ENCODE peak calls at places on chromosomes 6 and 20, in eight cellular contexts. T is OCI-LY7; C is tibial nerve; E is mesendoderm; A is uterus; R is heart right ventricle; V is CD4-positive, CD25-positive, alpha-beta regulatory T cell; B is breast epithelium. L is an unnamed sample. For H3K4me1 and H3K36me3, the result is how much of the 10 kb centered on the place peaks cover.

GRCh38 chr6:27592107-27592480 is 119.2 kb upstream of the ZNF184 start:
- DNase-seq in C (no peak), B (no peak), A (no peak), V (no peak), R (no peak), T (no peak), E (peak), L (no peak)

GRCh38 chr6:146544783-146545182 is 1.1 kb downstream of the RAB32 start:
- DNase-seq in C (no peak), E (no peak), B (no peak), V (no peak), R (no peak), A (no peak), T (no peak), L (no peak)

GRCh38 chr20:51189814-51190782 is 167.2 kb upstream of the KCNG1 start:
- DNase-seq in B (no peak), A (no peak), E (no peak), V (no peak), C (no peak), T (no peak), R (no peak), L (no peak)

GRCh38 chr6:105573556-105573955 is 170.7 kb upstream of the PREP start:
- DNase-seq in E (no peak), C (no peak), T (no peak), V (no peak), A (no peak), B (no peak), R (no peak), L (no peak)

GRCh38 chr20:33415948-33416347 is 14.6 kb upstream of the CDK5RAP1 start:
- DNase-seq in E (peak), C (peak), B (no peak), R (peak), T (peak), V (peak), A (no peak), L (no peak)

GRCh38 chr6:24797596-24798216 is 1.0 kb downstream of the ARMH2 start:
- DNase-seq in V (no peak), T (no peak), R (no peak), B (no peak), C (no peak), A (no peak), E (peak), L (no peak)

GRCh38 chr6:79134699-79135474 is 56.8 kb upstream of the PHIP start:
- DNase-seq in E (no peak), R (no peak), V (no peak), T (no peak), A (no peak), B (no peak), C (no peak), L (no peak)

GRCh38 chr6:37971711-37972410 is 152.3 kb downstream of the ZFAND3 start:
- DNase-seq in A (no peak), V (no peak), T (no peak), B (no peak), R (peak), C (no peak), E (no peak), L (no peak)

GRCh38 chr6:2819891-2820814 is 21.5 kb downstream of the SERPINB1 start:
- DNase-seq in B (no peak), T (no peak), V (no peak), A (no peak), C (no peak), R (no peak), E (no peak), L (no peak)

GRCh38 chr6:90274481-90275030 is 22.1 kb downstream of the BACH2 start:
- DNase-seq in V (peak), E (peak), A (no peak), R (no peak), B (no peak), C (no peak), T (peak), L (no peak)

GRCh38 chr6:46490425-46491200 is 636 bp downstream of the RCAN2 start:
- DNase-seq in T (peak), V (no peak), R (peak), B (no peak), C (no peak), E (peak), A (peak), L (no peak)

GRCh38 chr20:19833395-19833794 is 75.3 kb downstream of the RIN2 start:
- DNase-seq in C (no peak), V (no peak), R (no peak), T (no peak), B (no peak), E (no peak), A (no peak), L (no peak)

GRCh38 chr6:14059791-14060436 is 57.7 kb upstream of the CD83 start:
- DNase-seq in C (no peak), T (no peak), V (no peak), E (no peak), A (no peak), B (peak), R (peak), L (no peak)

GRCh38 chr20:24825591-24825990 is 123.5 kb upstream of the CST7 start:
- DNase-seq in V (no peak), T (no peak), B (no peak), A (no peak), E (no peak), C (no peak), R (no peak), L (no peak)

GRCh38 chr6:56226946-56227879 is 20.2 kb downstream of the COL21A1 start:
- DNase-seq in V (no peak), A (no peak), B (no peak), C (no peak), T (no peak), R (no peak), E (no peak), L (no peak)

GRCh38 chr20:53855733-53856132 is 214.7 kb downstream of the BCAS1 start:
- DNase-seq in R (no peak), T (no peak), A (no peak), E (no peak), V (no peak), C (no peak), B (no peak), L (no peak)

GRCh38 chr20:60054716-60055371 is 96.6 kb downstream of the CDH26 start:
- DNase-seq in E (no peak), B (no peak), A (no peak), C (no peak), T (no peak), R (no peak), V (no peak), L (no peak)

GRCh38 chr6:100228437-100229424 is 234.7 kb upstream of the MCHR2 start:
- DNase-seq in B (peak), R (peak), E (peak), C (peak), T (peak), V (peak), A (peak), L (peak)

GRCh38 chr6:125701354-125701668 is 48.1 kb upstream of the HEY2 start:
- DNase-seq in E (peak), A (no peak), R (no peak), B (no peak), T (no peak), C (no peak), V (no peak), L (no peak)
- H3K4me1 ChIP-seq in E (under half), A (under half), R (under half), B (under half), T (under half), C (under half), V (under half), L (under half)

GRCh38 chr6:168513766-168514165 is 72.8 kb downstream of the SMOC2 start:
- DNase-seq in E (no peak), T (no peak), V (no peak), C (no peak), B (no peak), R (no peak), A (no peak), L (no peak)

GRCh38 chr6:168516941-168517741 is 76.2 kb downstream of the SMOC2 start:
- DNase-seq in A (no peak), V (no peak), C (no peak), E (no peak), R (no peak), T (no peak), B (no peak), L (no peak)

GRCh38 chr6:168514216-168514615 is 73.2 kb downstream of the SMOC2 start:
- DNase-seq in C (peak), T (no peak), V (no peak), R (peak), A (peak), E (no peak), B (peak), L (no peak)

GRCh38 chr6:168517742-168518347 is 76.9 kb downstream of the SMOC2 start:
- DNase-seq in C (no peak), B (no peak), T (no peak), R (no peak), E (no peak), A (no peak), V (no peak), L (no peak)

GRCh38 chr6:168515376-168515775 is 74.4 kb downstream of the SMOC2 start:
- DNase-seq in R (no peak), C (no peak), E (peak), T (no peak), V (no peak), A (no peak), B (no peak), L (no peak)
- H3K36me3 ChIP-seq in R (under half), C (under half), E (under half), T (under half), V (under half), A (under half), B (under half), L (under half)

GRCh38 chr20:10794765-10795164 is 121.0 kb upstream of the JAG1 start:
- DNase-seq in T (no peak), B (no peak), A (no peak), R (no peak), V (no peak), E (no peak), C (no peak), L (no peak)
- H3K4me1 ChIP-seq in T (under half), B (under half), A (under half), R (under half), V (under half), E (under half), C (under half), L (under half)

DNA sequence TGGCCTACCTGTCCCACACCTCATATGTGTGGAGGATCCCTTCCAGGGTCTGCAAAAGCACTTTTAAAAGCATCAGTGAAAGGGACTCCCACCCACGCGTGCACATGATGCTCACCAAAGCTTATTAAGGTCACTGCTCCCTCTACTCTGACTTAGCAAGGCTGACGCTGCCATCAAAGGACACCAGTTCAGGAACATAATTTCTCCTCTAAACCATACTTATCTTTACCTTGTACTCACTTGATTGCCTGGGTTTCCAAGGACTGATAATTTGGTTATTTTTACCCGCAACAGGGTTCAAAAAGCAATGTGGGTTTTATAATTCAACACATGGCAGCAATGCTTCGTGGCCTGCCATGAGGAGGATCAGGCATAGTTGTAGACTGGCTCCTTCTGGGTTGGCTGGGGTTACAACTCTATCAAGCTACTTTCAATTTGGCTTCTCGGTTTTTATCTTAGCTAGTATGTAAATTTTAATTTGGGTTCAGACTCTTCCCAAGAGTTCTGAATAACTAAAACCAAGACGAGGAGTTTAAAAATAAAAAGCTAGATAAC is 52.2 kb upstream of the EMILIN3 start:
- DNase-seq in B (no peak), E (no peak), V (no peak), C (no peak), R (no peak), A (no peak), T (no peak), L (no peak)
- H3K36me3 ChIP-seq in B (under half), E (under half), V (half or more), C (under half), R (half or more), A (under half), T (half or more), L (under half)

DNA sequence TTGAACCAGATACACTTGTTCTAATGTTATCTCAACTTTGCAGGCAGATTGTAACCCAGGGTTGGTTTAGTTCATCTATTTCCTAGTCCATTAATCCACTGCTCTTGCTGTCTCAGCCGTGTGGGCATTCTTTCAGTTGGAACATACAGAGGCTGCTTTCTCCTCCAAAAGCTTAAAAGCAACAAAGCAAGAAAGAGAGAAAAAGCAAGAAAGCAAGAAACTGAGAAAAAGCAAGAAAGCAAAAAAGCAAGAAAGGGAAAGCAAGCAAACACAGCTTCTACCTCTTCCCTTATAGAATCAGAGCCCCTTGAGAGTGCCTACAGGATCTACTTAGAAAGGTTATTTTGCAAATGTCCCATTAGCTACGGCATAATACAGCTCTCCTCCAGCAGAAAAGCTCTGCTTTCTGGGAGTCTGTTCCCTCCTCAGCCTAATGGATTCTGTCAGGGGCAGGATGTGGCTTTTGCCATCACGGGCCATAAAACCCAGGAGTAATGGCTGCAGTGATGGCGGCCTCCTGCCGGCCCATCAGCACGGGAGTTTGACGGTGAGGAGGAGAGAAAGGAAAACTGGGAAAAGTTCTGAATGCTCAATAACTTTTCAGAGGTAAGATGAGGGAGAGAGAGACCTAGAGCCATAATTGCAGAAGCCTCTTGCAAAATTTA is 156.8 kb upstream of the JARID2 start:
- DNase-seq in B (no peak), C (no peak), V (no peak), A (no peak), E (no peak), R (no peak), T (no peak), L (no peak)
- H3K4me1 ChIP-seq in B (under half), C (under half), V (under half), A (under half), E (under half), R (under half), T (under half), L (under half)

GRCh38 chr20:44624743-44625271 is 26.7 kb downstream of the ADA start:
- DNase-seq in B (no peak), E (no peak), T (no peak), V (no peak), A (no peak), R (no peak), C (no peak), L (no peak)
- H3K36me3 ChIP-seq in B (under half), E (under half), T (half or more), V (half or more), A (under half), R (half or more), C (under half), L (under half)

DNA sequence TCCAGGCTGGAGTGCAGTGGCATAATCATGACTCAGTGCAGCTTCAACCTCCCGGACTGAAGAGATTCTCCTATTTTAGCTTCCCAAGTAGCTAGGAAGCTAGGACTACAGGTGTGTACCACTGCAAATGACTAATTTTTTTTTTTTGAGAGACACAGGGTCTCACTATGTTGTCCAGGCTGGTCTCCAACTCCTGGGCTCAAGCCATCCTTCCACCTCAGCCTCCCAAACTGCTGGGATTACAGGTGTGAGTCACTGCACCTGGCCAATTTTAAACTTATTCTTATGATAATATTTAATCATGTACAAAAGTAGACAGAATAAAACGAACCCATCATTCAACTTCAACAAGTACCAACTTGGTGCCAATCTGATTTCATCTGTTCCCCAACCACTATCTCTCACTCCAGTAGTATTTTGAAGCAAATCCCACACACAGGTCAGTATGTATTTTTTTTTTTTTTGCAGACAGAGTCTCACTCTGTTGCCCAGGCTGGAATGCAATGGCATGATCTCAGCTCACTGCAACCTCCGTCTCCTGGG is 32.5 kb downstream of the BCL2L1 start:
- DNase-seq in B (no peak), C (no peak), T (no peak), R (no peak), A (no peak), E (no peak), V (no peak), L (no peak)
- H3K4me1 ChIP-seq in B (under half), C (under half), T (half or more), R (half or more), A (under half), E (under half), V (under half), L (under half)